ENCODE peak calls at places on chromosome 5, in seven cellular contexts. O, S, I, B, G, T and D are unnamed samples.

GRCh38 chr5:60287174-60287771 is 393.7 kb upstream of the PDE4D start:
- DNase-seq in O (no peak), S (peak), B (peak), T (no peak), G (peak), I (peak), D (no peak)

GRCh38 chr5:40224421-40224820 is 455.3 kb upstream of the PTGER4 start:
- DNase-seq in I (no peak), S (peak), T (no peak), G (no peak), B (no peak), O (no peak), D (no peak)

GRCh38 chr5:151078490-151079262 is 2.2 kb downstream of the TNIP1 start:
- DNase-seq in S (no peak), I (no peak), G (no peak), T (peak), B (no peak), O (peak), D (peak)

GRCh38 chr5:61630908-61631307 is 298.9 kb downstream of the ZSWIM6 start:
- DNase-seq in S (no peak), G (no peak), O (no peak), I (no peak), T (no peak), B (no peak), D (no peak)

GRCh38 chr5:150227606-150228273 is 37.9 kb downstream of the SLC6A7 start:
- DNase-seq in G (no peak), S (peak), O (no peak), T (no peak), B (peak), I (no peak), D (no peak)

GRCh38 chr5:134580001-134580460 is 52.6 kb downstream of the SAR1B start:
- DNase-seq in B (no peak), I (no peak), T (no peak), O (no peak), S (no peak), G (no peak), D (no peak)

GRCh38 chr5:132822650-132823480 is 7.6 kb downstream of the SHROOM1 start:
- DNase-seq in I (peak), T (no peak), B (no peak), S (no peak), O (no peak), G (peak), D (peak)

GRCh38 chr5:149151717-149152116 is 10.4 kb downstream of the ABLIM3 start:
- DNase-seq in G (no peak), S (peak), T (no peak), I (no peak), B (no peak), O (no peak), D (no peak)

GRCh38 chr5:31408814-31409213 is 123.1 kb downstream of the DROSHA start:
- DNase-seq in S (peak), O (no peak), G (no peak), I (no peak), T (no peak), B (no peak), D (no peak)

GRCh38 chr5:59049070-59049469 is 466.2 kb downstream of the RAB3C start:
- DNase-seq in S (no peak), O (no peak), I (no peak), T (no peak), G (no peak), B (no peak), D (no peak)

GRCh38 chr5:180718810-180719453 is 20.9 kb downstream of the OR2Y1 start:
- DNase-seq in S (peak), G (no peak), B (peak), O (peak), T (no peak), I (peak), D (no peak)

GRCh38 chr5:126808619-126809018 is 31.7 kb downstream of the LMNB1 start:
- DNase-seq in O (peak), S (peak), I (peak), T (no peak), G (no peak), B (no peak), D (no peak)